ENCODE peak calls at places on chromosome 1, in four cellular contexts. Y is mammary epithelial cell, D is epithelial cell of esophagus, S is psoas muscle. O is an unnamed sample.

GRCh38 chr1:7678491-7679158 is 92.5 kb upstream of the VAMP3 start:
- DNase-seq in Y (no peak), D (no peak), S (no peak), O (no peak)

GRCh38 chr1:223036479-223036845 is 106.6 kb downstream of the TLR5 start:
- DNase-seq in Y (no peak), D (no peak), S (no peak), O (no peak)

GRCh38 chr1:40042337-40042736 is 1.8 kb downstream of the CAP1 start:
- DNase-seq in Y (peak), D (peak), S (no peak), O (no peak)

GRCh38 chr1:77652179-77652745 is 30.2 kb downstream of the ZZZ3 start:
- DNase-seq in Y (no peak), D (no peak), S (no peak), O (no peak)

GRCh38 chr1:48249868-48250267 is 27.4 kb downstream of the SLC5A9 start:
- DNase-seq in Y (no peak), D (no peak), S (no peak), O (no peak)

GRCh38 chr1:66617362-66617761 is 83.4 kb downstream of the SGIP1 start:
- DNase-seq in Y (no peak), D (no peak), S (no peak), O (no peak)

GRCh38 chr1:32797456-32797855 is 19.7 kb downstream of the YARS1 start:
- DNase-seq in Y (no peak), D (peak), S (no peak), O (no peak)

GRCh38 chr1:43651922-43652321 is 2.0 kb downstream of the KDM4A start:
- DNase-seq in Y (no peak), D (no peak), S (no peak), O (no peak)

GRCh38 chr1:187203257-187203656 is 374.5 kb downstream of the PLA2G4A start:
- DNase-seq in Y (peak), D (peak), S (no peak), O (peak)

GRCh38 chr1:85623061-85623471 is 42.5 kb downstream of the CCN1 start:
- DNase-seq in Y (peak), D (peak), S (no peak), O (peak)

GRCh38 chr1:201023517-201023902 is at the start of gene KIF21B:
- DNase-seq in Y (peak), D (peak), S (peak), O (peak)

GRCh38 chr1:50646526-50646925 is 223.3 kb upstream of the DMRTA2 start:
- DNase-seq in Y (no peak), D (no peak), S (no peak), O (no peak)

GRCh38 chr1:182410620-182411273 is 10.3 kb upstream of the TEDDM1 start:
- DNase-seq in Y (no peak), D (no peak), S (no peak), O (no peak)

GRCh38 chr1:11062965-11063401 is 3.2 kb upstream of the SRM start:
- DNase-seq in Y (peak), D (peak), S (peak), O (no peak)

GRCh38 chr1:184030433-184031126 is 6.9 kb downstream of the COLGALT2 start:
- DNase-seq in Y (peak), D (peak), S (no peak), O (peak)

GRCh38 chr1:214123061-214123784 is 135.4 kb downstream of the PROX1 start:
- DNase-seq in Y (peak), D (peak), S (no peak), O (peak)

GRCh38 chr1:11800391-11800755 is 5.4 kb downstream of the MTHFR start:
- DNase-seq in Y (no peak), D (no peak), S (no peak), O (no peak)

GRCh38 chr1:2840036-2840809 is 38.7 kb upstream of the TTC34 start:
- DNase-seq in Y (no peak), D (no peak), S (no peak), O (no peak)

GRCh38 chr1:68442822-68443556 is 6.8 kb downstream of the RPE65 start:
- DNase-seq in Y (peak), D (peak), S (no peak), O (peak)

GRCh38 chr1:17557986-17558385 is 18.5 kb downstream of the ARHGEF10L start:
- DNase-seq in Y (no peak), D (no peak), S (no peak), O (no peak)

GRCh38 chr1:231724876-231725647 is 98.5 kb downstream of the DISC1 start:
- DNase-seq in Y (peak), D (peak), S (no peak), O (peak)

GRCh38 chr1:232958067-232958466 is 7.7 kb downstream of the NTPCR start:
- DNase-seq in Y (no peak), D (no peak), S (no peak), O (no peak)

GRCh38 chr1:26053718-26054572 is 8.0 kb upstream of the SLC30A2 start:
- DNase-seq in Y (no peak), D (no peak), S (peak), O (no peak)

GRCh38 chr1:233473549-233474204 is 140.2 kb upstream of the KCNK1 start:
- DNase-seq in Y (no peak), D (no peak), S (no peak), O (no peak)

GRCh38 chr1:9389969-9390368 is 97.3 kb downstream of the SPSB1 start:
- DNase-seq in Y (no peak), D (no peak), S (no peak), O (no peak)

GRCh38 chr1:209652873-209653401 is 712 bp upstream of the LAMB3 start:
- DNase-seq in Y (peak), D (peak), S (peak), O (peak)

GRCh38 chr1:72366473-72366872 is 84.1 kb upstream of the NEGR1 start:
- DNase-seq in Y (peak), D (peak), S (peak), O (peak)

GRCh38 chr1:87329756-87330200 is 1.1 kb downstream of the LMO4 start:
- DNase-seq in Y (no peak), D (peak), S (no peak), O (no peak)

GRCh38 chr1:72526926-72527325 is 244.6 kb upstream of the NEGR1 start:
- DNase-seq in Y (peak), D (no peak), S (no peak), O (no peak)

GRCh38 chr1:181112071-181112929 is 23.8 kb downstream of the IER5 start:
- DNase-seq in Y (peak), D (peak), S (peak), O (peak)

GRCh38 chr1:182110635-182111034 is 49.1 kb upstream of the ZNF648 start:
- DNase-seq in Y (no peak), D (no peak), S (no peak), O (no peak)

GRCh38 chr1:100624886-100625430 is 87.0 kb downstream of the GPR88 start:
- DNase-seq in Y (no peak), D (no peak), S (no peak), O (no peak)

GRCh38 chr1:67053535-67053784 is 488 bp downstream of the SLC35D1 start:
- DNase-seq in Y (no peak), D (no peak), S (peak), O (peak)

GRCh38 chr1:175192111-175192629 is 406 bp downstream of the KIAA0040 start:
- DNase-seq in Y (peak), D (peak), S (peak), O (peak)

GRCh38 chr1:188709146-188709545 is 1768.5 kb downstream of the BRINP3 start:
- DNase-seq in Y (no peak), D (no peak), S (no peak), O (no peak)

GRCh38 chr1:246169486-246169885 is 337.6 kb downstream of the SMYD3 start:
- DNase-seq in Y (no peak), D (no peak), S (no peak), O (no peak)

GRCh38 chr1:55143686-55144085 is 71.5 kb downstream of the USP24 start:
- DNase-seq in Y (peak), D (no peak), S (no peak), O (peak)

GRCh38 chr1:71049951-71050598 is 2.5 kb upstream of the PTGER3 start:
- DNase-seq in Y (peak), D (peak), S (no peak), O (peak)

GRCh38 chr1:159775716-159776115 is 5.0 kb upstream of the DUSP23 start:
- DNase-seq in Y (no peak), D (peak), S (no peak), O (no peak)
- TF ChIP-seq CTCF in Y (peak), D (peak), S (no peak), O (peak)

DNA sequence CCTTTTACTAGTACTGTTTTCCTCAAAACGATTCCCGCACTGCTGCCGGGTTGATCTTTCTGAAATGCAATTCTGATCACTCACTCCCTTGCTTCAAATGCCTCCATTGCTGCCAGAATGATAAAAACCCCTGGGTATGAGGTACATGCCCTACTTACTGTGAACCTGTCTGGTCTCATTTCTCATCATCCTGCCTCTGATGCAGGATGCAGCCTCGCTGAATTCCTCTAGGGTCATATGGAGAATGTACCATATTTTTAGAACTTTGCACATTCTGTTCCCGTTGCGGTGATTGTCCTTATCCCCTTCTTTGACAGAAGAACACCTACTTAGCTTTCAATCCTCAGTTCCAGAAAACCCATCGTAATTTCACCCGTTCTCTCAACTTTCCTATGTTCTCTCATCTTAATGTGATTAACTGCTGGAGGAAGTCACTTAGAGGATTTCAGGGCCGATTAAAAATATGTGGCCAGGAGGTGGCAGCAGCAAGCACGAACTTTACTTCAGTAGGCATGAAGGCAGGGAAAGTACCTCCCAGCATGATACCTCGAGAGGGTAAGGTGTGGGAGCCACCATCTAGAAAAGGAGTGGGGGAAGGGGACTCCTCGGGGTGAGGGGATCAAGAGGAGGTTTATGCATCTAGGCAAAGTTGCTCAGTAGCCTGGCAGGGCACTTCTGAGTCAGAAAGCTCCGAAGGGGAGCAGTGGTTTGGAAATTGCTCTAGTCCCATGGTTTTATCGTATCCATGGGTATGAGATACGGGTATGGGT is 361.5 kb upstream of the ZP4 start:
- DNase-seq in Y (peak), D (peak), S (peak), O (no peak)
- TF ChIP-seq CTCF in Y (peak), D (peak), S (peak), O (peak)

GRCh38 chr1:215911406-215911968 is 344.4 kb downstream of the KCTD3 start:
- DNase-seq in Y (no peak), D (no peak), S (no peak), O (no peak)
- TF ChIP-seq CTCF in Y (no peak), D (no peak), S (no peak), O (no peak)

GRCh38 chr1:159916240-159917051 is 8.9 kb downstream of the TAGLN2 start:
- DNase-seq in Y (peak), D (peak), S (no peak), O (peak)
- TF ChIP-seq CTCF in Y (no peak), D (peak), S (no peak), O (no peak)

GRCh38 chr1:91617242-91617837 is 116.7 kb downstream of the CDC7 start:
- DNase-seq in Y (no peak), D (no peak), S (peak), O (no peak)
- TF ChIP-seq CTCF in Y (peak), D (no peak), S (peak), O (peak)

DNA sequence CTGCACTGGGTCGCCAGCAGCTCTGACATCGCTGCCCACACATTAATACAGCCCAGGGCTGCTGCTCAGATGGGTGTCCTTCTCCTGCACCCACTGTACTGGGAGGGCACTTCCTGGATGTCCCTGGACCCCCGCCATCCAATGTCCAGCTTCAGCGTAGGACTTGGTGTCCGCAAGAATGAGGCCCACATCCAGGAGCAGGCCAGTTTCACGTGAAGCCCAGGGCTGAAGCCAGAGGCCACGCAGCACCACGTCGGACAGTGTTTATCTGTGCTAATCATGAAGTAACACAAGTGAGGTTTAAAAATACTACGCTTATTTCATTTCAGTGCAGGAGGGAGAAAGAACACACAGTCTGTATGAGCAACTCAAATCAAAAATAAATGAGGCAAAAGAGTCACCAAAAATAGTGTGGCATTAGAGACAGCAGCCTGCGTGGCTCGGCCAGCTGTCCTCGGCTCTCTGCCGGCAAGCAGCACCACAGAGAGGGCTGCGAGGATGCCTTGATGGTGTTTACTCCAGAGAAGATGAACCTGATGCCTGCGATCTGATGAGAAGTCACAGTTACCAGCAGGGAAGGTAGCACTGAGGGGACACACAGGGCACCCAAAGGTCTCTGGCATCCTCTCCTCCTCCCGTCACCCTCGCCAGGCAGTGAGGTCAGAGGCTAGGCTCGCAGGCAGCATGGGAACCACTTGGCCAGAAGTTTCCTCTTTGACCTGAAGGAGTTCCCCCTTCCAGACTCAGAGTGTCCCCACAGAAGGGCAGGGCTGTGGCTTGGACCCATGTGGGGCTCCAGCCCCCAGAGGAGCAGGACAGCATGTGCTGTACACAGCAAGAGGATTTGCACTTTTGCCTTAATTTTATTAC is 22.1 kb upstream of the NPHP4 start:
- DNase-seq in Y (no peak), D (no peak), S (peak), O (no peak)
- TF ChIP-seq CTCF in Y (no peak), D (no peak), S (no peak), O (no peak)

GRCh38 chr1:229102741-229103480 is 168.0 kb upstream of the RAB4A start:
- DNase-seq in Y (no peak), D (no peak), S (no peak), O (no peak)
- TF ChIP-seq CTCF in Y (peak), D (no peak), S (no peak), O (no peak)